ENCODE peak calls at places on chromosome 18, in seven cellular contexts. O, Z, J, R, T, W and C are unnamed samples.

GRCh38 chr18:61554946-61555361 is 221.7 kb downstream of the CDH20 start:
- DNase-seq in O (no peak), Z (no peak), J (no peak), R (no peak), T (no peak), W (no peak), C (no peak)

GRCh38 chr18:41745166-41746049 is 209.6 kb upstream of the PIK3C3 start:
- DNase-seq in O (peak; percentile 67), Z (peak; percentile 12), J (no peak), R (peak; percentile 81), T (peak; percentile 31), W (peak; percentile 57), C (no peak)

GRCh38 chr18:9092665-9093064 is 9.8 kb upstream of the NDUFV2 start:
- DNase-seq in O (no peak), Z (no peak), J (no peak), R (peak; percentile 86), T (no peak), W (peak; percentile 58), C (no peak)

GRCh38 chr18:49273201-49273880 is 187.1 kb downstream of the DYM start:
- DNase-seq in O (no peak), Z (no peak), J (no peak), R (no peak), T (no peak), W (no peak), C (no peak)

GRCh38 chr18:76672627-76673026 is 149.7 kb upstream of the ZNF236 start:
- DNase-seq in O (peak; percentile 35), Z (no peak), J (peak; percentile 32), R (peak; percentile 26), T (no peak), W (peak; percentile 76), C (no peak)

GRCh38 chr18:36692909-36693308 is 135.9 kb downstream of the TPGS2 start:
- DNase-seq in O (no peak), Z (no peak), J (no peak), R (no peak), T (no peak), W (peak; percentile 75), C (no peak)

GRCh38 chr18:67646890-67647289 is 130.4 kb upstream of the DSEL start:
- DNase-seq in O (no peak), Z (no peak), J (no peak), R (no peak), T (no peak), W (no peak), C (no peak)

GRCh38 chr18:7291046-7291445 is 60.2 kb downstream of the LRRC30 start:
- DNase-seq in O (no peak), Z (no peak), J (no peak), R (no peak), T (no peak), W (no peak), C (no peak)

GRCh38 chr18:9708057-9708881 is at the start of gene RAB31:
- DNase-seq in O (peak; percentile 67), Z (no peak), J (no peak), R (peak; percentile 84), T (peak; percentile 80), W (peak; percentile 94), C (no peak)

GRCh38 chr18:63074987-63075404 is 244.6 kb downstream of the BCL2 start:
- DNase-seq in O (peak; percentile 83), Z (no peak), J (no peak), R (peak; percentile 39), T (no peak), W (peak; percentile 66), C (no peak)

GRCh38 chr18:78875268-78875997 is 104.2 kb upstream of the SALL3 start:
- DNase-seq in O (no peak), Z (no peak), J (no peak), R (peak; percentile 16), T (peak; percentile 3), W (no peak), C (no peak)

GRCh38 chr18:34001376-34001775 is 223.3 kb downstream of the NOL4 start:
- DNase-seq in O (peak; percentile 15), Z (no peak), J (no peak), R (no peak), T (no peak), W (no peak), C (no peak)

GRCh38 chr18:3773303-3773702 is 323.3 kb downstream of the TGIF1 start:
- DNase-seq in O (peak; percentile 69), Z (no peak), J (no peak), R (peak; percentile 20), T (no peak), W (peak; percentile 5), C (no peak)
- H3K4me3 ChIP-seq in O (no peak overlapping the region), Z (no peak overlapping the region), J (no peak overlapping the region), R (no peak overlapping the region), T (no peak overlapping the region), W (no peak overlapping the region), C (no peak overlapping the region)

DNA sequence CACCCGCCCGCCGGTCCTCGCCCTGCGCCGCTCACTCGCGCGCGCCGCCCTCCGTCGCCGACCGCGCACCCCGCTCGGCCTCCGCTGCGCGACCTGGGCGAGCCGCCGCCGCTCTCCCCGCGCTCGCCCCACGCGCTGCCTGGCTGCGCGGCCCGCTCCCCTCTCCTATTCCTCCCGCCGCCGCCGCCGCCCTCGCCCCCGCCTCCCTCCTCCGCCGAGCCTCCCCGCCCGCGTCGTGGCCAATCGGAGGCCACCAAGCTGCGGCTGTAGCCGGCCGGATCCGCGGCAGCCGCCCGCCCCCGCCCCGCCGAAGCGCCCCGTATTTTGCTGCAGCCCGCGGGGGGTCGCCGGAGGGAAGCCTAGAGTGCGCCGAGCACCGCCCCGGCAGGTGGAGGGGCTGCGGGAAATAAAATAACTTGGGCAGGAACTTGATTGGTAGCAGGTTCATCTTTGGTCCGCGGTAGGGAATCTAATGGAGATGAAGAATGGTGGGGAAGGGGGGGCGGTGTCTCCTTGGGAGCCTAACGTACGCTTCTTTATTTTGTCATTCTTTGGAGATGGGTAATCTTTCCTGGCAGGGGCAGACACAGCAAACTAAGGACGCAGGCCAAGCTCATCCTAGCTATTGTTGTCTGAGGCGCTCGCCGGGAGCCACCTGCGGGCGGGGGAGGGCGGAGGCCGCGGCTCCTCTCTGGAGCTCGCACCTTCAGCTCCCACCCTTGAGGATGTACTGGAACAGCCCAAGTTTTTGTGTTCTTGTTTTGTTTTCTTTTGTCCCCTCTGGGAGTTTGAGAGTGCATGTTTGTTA is 1.1 kb upstream of the CDH2 start:
- DNase-seq in O (peak; percentile 45), Z (no peak), J (no peak), R (peak; percentile 51), T (no peak), W (peak; percentile 66), C (no peak)
- TF ChIP-seq CTCF in O (no peak), Z (peak; percentile 4), J (no peak), R (no peak), T (no peak), W (no peak), C (peak; percentile 13)

GRCh38 chr18:55402731-55403405 is 185.1 kb downstream of the TCF4 start:
- DNase-seq in O (no peak), Z (no peak), J (no peak), R (peak; percentile 62), T (no peak), W (peak; percentile 54), C (no peak)
- H3K4me3 ChIP-seq in O (no peak overlapping the region), Z (peak overlapping the region; percentile 18), J (peak overlapping the region; percentile 17), R (peak overlapping the region; percentile 59), T (no peak overlapping the region), W (peak overlapping the region; percentile 63), C (peak overlapping the region; percentile 12)

GRCh38 chr18:80023173-80023572 is 11.1 kb upstream of the RBFA start:
- DNase-seq in O (peak; percentile 12), Z (no peak), J (no peak), R (peak; percentile 6), T (no peak), W (no peak), C (no peak)
- TF ChIP-seq CTCF in O (peak; percentile 35), Z (peak; percentile 25), J (peak; percentile 21), R (peak; percentile 32), T (peak; percentile 29), W (peak; percentile 12), C (peak; percentile 14)

GRCh38 chr18:55779461-55779710 is 191.4 kb upstream of the TCF4 start:
- DNase-seq in O (peak; percentile 50), Z (no peak), J (no peak), R (peak; percentile 26), T (peak; percentile 6), W (no peak), C (no peak)

GRCh38 chr18:55777666-55778304 is 189.8 kb upstream of the TCF4 start:
- DNase-seq in O (no peak), Z (no peak), J (no peak), R (no peak), T (no peak), W (no peak), C (no peak)

GRCh38 chr18:55780591-55781071 is 192.6 kb upstream of the TCF4 start:
- DNase-seq in O (peak; percentile 35), Z (peak; percentile 15), J (no peak), R (peak; percentile 60), T (no peak), W (peak; percentile 64), C (no peak)

GRCh38 chr18:55779711-55780590 is 192.0 kb upstream of the TCF4 start:
- DNase-seq in O (peak; percentile 52), Z (no peak), J (no peak), R (peak; percentile 54), T (peak; percentile 30), W (peak; percentile 56), C (no peak)

GRCh38 chr18:55778731-55779460 is 190.9 kb upstream of the TCF4 start:
- DNase-seq in O (peak; percentile 72), Z (no peak), J (no peak), R (peak; percentile 38), T (peak; percentile 54), W (no peak), C (no peak)
- H3K4me3 ChIP-seq in O (peak overlapping the region; percentile 63), Z (peak overlapping the region; percentile 57), J (peak overlapping the region; percentile 73), R (peak overlapping the region; percentile 63), T (peak overlapping the region; percentile 54), W (peak overlapping the region; percentile 62), C (peak overlapping the region; percentile 73)

GRCh38 chr18:3666526-3667254 is 216.7 kb downstream of the TGIF1 start:
- DNase-seq in O (no peak), Z (no peak), J (no peak), R (no peak), T (no peak), W (no peak), C (no peak)
- TF ChIP-seq CTCF in O (no peak), Z (no peak), J (no peak), R (no peak), T (no peak), W (no peak), C (no peak)

GRCh38 chr18:808502-808901 is 3.5 kb downstream of the YES1 start:
- DNase-seq in O (no peak), Z (no peak), J (no peak), R (no peak), T (no peak), W (no peak), C (no peak)
- H3K4me3 ChIP-seq in O (no peak overlapping the region), Z (no peak overlapping the region), J (no peak overlapping the region), R (no peak overlapping the region), T (no peak overlapping the region), W (no peak overlapping the region), C (no peak overlapping the region)

GRCh38 chr18:24111936-24112335 is 26.9 kb upstream of the CABYR start:
- DNase-seq in O (no peak), Z (no peak), J (no peak), R (no peak), T (no peak), W (no peak), C (no peak)
- TF ChIP-seq CTCF in O (no peak), Z (peak; percentile 12), J (no peak), R (no peak), T (no peak), W (no peak), C (no peak)